ENCODE peak calls at places on chromosomes 12 and 14, in eight cellular contexts. B, R, D, W, S, H, Y and P are unnamed samples.

GRCh38 chr12:64522316-64522715 is 70.4 kb downstream of the TBK1 start:
- DNase-seq in B (no peak), R (no peak), D (peak), W (no peak), S (no peak), H (no peak), Y (no peak), P (no peak)

GRCh38 chr12:65695077-65695865 is 129.0 kb upstream of the HMGA2 start:
- DNase-seq in B (no peak), R (no peak), D (peak), W (peak), S (no peak), H (no peak), Y (no peak), P (no peak)

GRCh38 chr12:67069451-67070306 is 199.5 kb upstream of the CAND1 start:
- DNase-seq in B (no peak), R (peak), D (no peak), W (no peak), S (no peak), H (peak), Y (no peak), P (no peak)

GRCh38 chr14:76761198-76761848 is at the start of gene VASH1:
- DNase-seq in B (no peak), R (peak), D (peak), W (no peak), S (peak), H (peak), Y (no peak), P (peak)

GRCh38 chr12:115129727-115130126 is 445.8 kb upstream of the TBX3 start:
- DNase-seq in B (no peak), R (no peak), D (no peak), W (no peak), S (no peak), H (no peak), Y (no peak), P (no peak)

GRCh38 chr12:43551271-43551970 is 582 bp downstream of the ADAMTS20 start:
- DNase-seq in B (no peak), R (no peak), D (no peak), W (no peak), S (no peak), H (no peak), Y (peak), P (no peak)

GRCh38 chr14:26934151-26934550 is 336.3 kb upstream of the NOVA1 start:
- DNase-seq in B (no peak), R (no peak), D (no peak), W (no peak), S (no peak), H (no peak), Y (no peak), P (no peak)

GRCh38 chr12:19624401-19624930 is 185.2 kb downstream of the AEBP2 start:
- DNase-seq in B (no peak), R (no peak), D (no peak), W (no peak), S (no peak), H (no peak), Y (no peak), P (no peak)

GRCh38 chr12:60148109-60148508 is 552.3 kb downstream of the SLC16A7 start:
- DNase-seq in B (no peak), R (no peak), D (peak), W (peak), S (no peak), H (no peak), Y (no peak), P (no peak)

GRCh38 chr14:105866841-105867321 is 340.5 kb downstream of the TMEM121 start:
- DNase-seq in B (no peak), R (no peak), D (no peak), W (no peak), S (no peak), H (no peak), Y (no peak), P (no peak)

GRCh38 chr14:50666772-50667490 is 1.2 kb downstream of the SAV1 start:
- DNase-seq in B (no peak), R (peak), D (peak), W (no peak), S (no peak), H (peak), Y (no peak), P (no peak)

GRCh38 chr14:104135904-104136471 is 2.4 kb upstream of the KIF26A start:
- DNase-seq in B (no peak), R (peak), D (no peak), W (no peak), S (no peak), H (no peak), Y (no peak), P (no peak)

GRCh38 chr12:69497308-69498026 is 27.3 kb downstream of the FRS2 start:
- DNase-seq in B (no peak), R (no peak), D (no peak), W (no peak), S (no peak), H (no peak), Y (no peak), P (no peak)

GRCh38 chr14:50830932-50831703 is at the start of gene NIN:
- DNase-seq in B (peak), R (peak), D (no peak), W (no peak), S (peak), H (peak), Y (no peak), P (peak)

GRCh38 chr14:82180057-82180620 is 646.5 kb upstream of the SEL1L start:
- DNase-seq in B (no peak), R (no peak), D (no peak), W (no peak), S (no peak), H (no peak), Y (no peak), P (no peak)

GRCh38 chr12:132954471-132955048 is 1.5 kb downstream of the ZNF605 start:
- DNase-seq in B (no peak), R (no peak), D (no peak), W (no peak), S (no peak), H (no peak), Y (no peak), P (no peak)

GRCh38 chr14:56159066-56159465 is 40.9 kb downstream of the PELI2 start:
- DNase-seq in B (no peak), R (no peak), D (no peak), W (no peak), S (no peak), H (no peak), Y (no peak), P (no peak)

GRCh38 chr14:103333754-103334643 is at the start of gene EIF5:
- DNase-seq in B (peak), R (peak), D (peak), W (peak), S (peak), H (peak), Y (peak), P (peak)

GRCh38 chr12:117192057-117192456 is 1.8 kb upstream of the FBXO21 start:
- DNase-seq in B (no peak), R (no peak), D (no peak), W (no peak), S (no peak), H (no peak), Y (no peak), P (no peak)